ENCODE peak calls at places on chromosomes 5 and 9, in eight cellular contexts. B is HCT116, X is DND-41, N is K562, A is fibroblast of lung, O is PC-9, P is neuronal stem cell, E is mammary epithelial cell. R is an unnamed sample.
A peak's percentile ranks its signal among the peaks of the same experiment; 100 is the strongest.

GRCh38 chr5:136016945-136017530 is 11.8 kb upstream of the TGFBI start:
- DNase-seq in B (peak; percentile 98), X (peak; percentile 15), N (no peak), A (peak; percentile 99), O (peak; percentile 86), P (no peak), E (peak; percentile 97), R (no peak)

GRCh38 chr5:108345541-108346171 is 36.2 kb downstream of the FBXL17 start:
- DNase-seq in B (peak; percentile 13), X (no peak), N (no peak), A (peak; percentile 41), O (no peak), P (peak; percentile 14), E (peak; percentile 28), R (peak; percentile 65)

GRCh38 chr9:1083325-1083913 is 33.3 kb downstream of the DMRT2 start:
- DNase-seq in B (no peak), X (no peak), N (no peak), A (no peak), O (no peak), P (peak; percentile 8), E (no peak), R (no peak)

GRCh38 chr5:62212648-62213047 is 93.4 kb upstream of the KIF2A start:
- DNase-seq in B (no peak), X (no peak), N (no peak), A (no peak), O (no peak), P (no peak), E (no peak), R (no peak)

GRCh38 chr9:84808416-84808815 is 138.9 kb downstream of the NTRK2 start:
- DNase-seq in B (no peak), X (no peak), N (no peak), A (no peak), O (no peak), P (no peak), E (no peak), R (no peak)

GRCh38 chr9:136306691-136307208 is 2.9 kb upstream of the CCDC187 start:
- DNase-seq in B (no peak), X (no peak), N (peak; percentile 58), A (no peak), O (no peak), P (no peak), E (no peak), R (no peak)

GRCh38 chr5:178424141-178424855 is 165.9 kb downstream of the COL23A1 start:
- DNase-seq in B (no peak), X (no peak), N (no peak), A (no peak), O (no peak), P (no peak), E (no peak), R (no peak)

GRCh38 chr5:52987711-52988329 is 1.3 kb upstream of the ITGA2 start:
- DNase-seq in B (peak; percentile 93), X (no peak), N (no peak), A (peak; percentile 89), O (peak; percentile 72), P (no peak), E (peak; percentile 99), R (peak; percentile 69)

GRCh38 chr5:57207681-57208080 is 33.8 kb downstream of the GPBP1 start:
- DNase-seq in B (no peak), X (no peak), N (no peak), A (no peak), O (no peak), P (no peak), E (no peak), R (no peak)

GRCh38 chr5:41246376-41246775 is 33.0 kb upstream of the C6 start:
- DNase-seq in B (peak; percentile 39), X (no peak), N (no peak), A (peak; percentile 94), O (peak; percentile 49), P (no peak), E (peak; percentile 89), R (peak; percentile 53)

GRCh38 chr5:179765400-179765799 is 28.4 kb upstream of the LTC4S start:
- DNase-seq in B (no peak), X (no peak), N (no peak), A (peak; percentile 95), O (peak; percentile 46), P (no peak), E (peak; percentile 80), R (peak; percentile 23)

GRCh38 chr9:134731497-134732391 is 90.1 kb downstream of the COL5A1 start:
- DNase-seq in B (no peak), X (no peak), N (no peak), A (no peak), O (no peak), P (no peak), E (no peak), R (no peak)

GRCh38 chr9:136538599-136539426 is 7.0 kb downstream of the NOTCH1 start:
- DNase-seq in B (no peak), X (no peak), N (no peak), A (no peak), O (no peak), P (no peak), E (no peak), R (no peak)

GRCh38 chr9:134757206-134757975 is 115.8 kb downstream of the COL5A1 start:
- DNase-seq in B (no peak), X (no peak), N (no peak), A (no peak), O (no peak), P (no peak), E (no peak), R (no peak)

GRCh38 chr5:91301459-91301858 is 81.7 kb downstream of the ARRDC3 start:
- DNase-seq in B (no peak), X (no peak), N (no peak), A (no peak), O (no peak), P (no peak), E (no peak), R (peak; percentile 22)

GRCh38 chr5:6090079-6090654 is 288.2 kb downstream of the MED10 start:
- DNase-seq in B (no peak), X (no peak), N (no peak), A (no peak), O (no peak), P (no peak), E (no peak), R (no peak)

GRCh38 chr5:132491368-132492364 is 1.1 kb upstream of the IRF1 start:
- DNase-seq in B (no peak), X (no peak), N (no peak), A (no peak), O (no peak), P (no peak), E (no peak), R (peak; percentile 7)

GRCh38 chr5:179870403-179870903 is 11.8 kb upstream of the MRNIP start:
- DNase-seq in B (no peak), X (no peak), N (peak; percentile 82), A (peak; percentile 11), O (no peak), P (no peak), E (no peak), R (peak; percentile 65)

GRCh38 chr5:148915224-148915803 is 88.9 kb downstream of the ADRB2 start:
- DNase-seq in B (no peak), X (no peak), N (no peak), A (no peak), O (no peak), P (no peak), E (no peak), R (no peak)

GRCh38 chr9:3648266-3648665 is 122.5 kb upstream of the RFX3 start:
- DNase-seq in B (no peak), X (no peak), N (no peak), A (no peak), O (no peak), P (no peak), E (no peak), R (no peak)

GRCh38 chr9:28014212-28014611 is 440.9 kb upstream of the C9orf72 start:
- DNase-seq in B (no peak), X (no peak), N (no peak), A (no peak), O (no peak), P (no peak), E (no peak), R (no peak)

GRCh38 chr9:110969971-110970381 is 68.3 kb downstream of the LPAR1 start:
- DNase-seq in B (no peak), X (no peak), N (no peak), A (peak; percentile 85), O (peak; percentile 39), P (no peak), E (peak; percentile 83), R (peak; percentile 54)

GRCh38 chr9:23855885-23856284 is 29.8 kb upstream of the ELAVL2 start:
- DNase-seq in B (no peak), X (no peak), N (no peak), A (no peak), O (no peak), P (no peak), E (no peak), R (no peak)

GRCh38 chr9:78463750-78464149 is 166.8 kb downstream of the PSAT1 start:
- DNase-seq in B (no peak), X (no peak), N (no peak), A (no peak), O (no peak), P (no peak), E (no peak), R (no peak)

GRCh38 chr9:7300484-7300883 is 499.1 kb downstream of the DMAC1 start:
- DNase-seq in B (no peak), X (no peak), N (no peak), A (no peak), O (no peak), P (no peak), E (no peak), R (no peak)

GRCh38 chr5:142664067-142664466 is 21.8 kb downstream of the FGF1 start:
- DNase-seq in B (no peak), X (no peak), N (no peak), A (no peak), O (no peak), P (no peak), E (no peak), R (no peak)
- H2AFZ ChIP-seq in B (no peak overlapping the region), X (no peak overlapping the region), N (no peak overlapping the region), A (no peak overlapping the region), O (no peak overlapping the region), P (no peak overlapping the region), E (no peak overlapping the region), R (no peak overlapping the region)

DNA sequence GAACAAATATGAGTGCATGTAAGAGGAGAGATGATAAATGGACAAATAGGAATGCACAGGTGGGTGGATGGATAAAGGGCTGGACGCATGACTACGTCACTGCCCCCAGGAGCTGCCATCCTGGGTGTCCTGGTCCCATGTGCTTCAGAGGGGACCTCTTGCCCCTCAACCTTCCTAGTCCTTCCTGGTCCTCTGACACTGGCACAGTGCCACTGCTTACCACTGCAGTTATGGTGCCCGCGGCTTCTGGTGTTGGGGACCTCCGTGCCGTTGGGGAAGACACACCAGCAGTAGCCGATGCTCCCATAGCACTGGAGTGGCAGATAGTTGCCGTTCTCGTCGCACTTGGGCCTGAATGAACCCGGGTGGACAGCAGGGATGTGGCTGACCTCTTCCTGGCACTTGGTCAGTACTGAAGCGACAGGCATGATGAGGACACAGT is 9.8 kb downstream of the CD74 start:
- DNase-seq in B (no peak), X (no peak), N (no peak), A (no peak), O (no peak), P (no peak), E (no peak), R (no peak)
- H3K36me3 ChIP-seq in B (peaks cover 12% of the 10 kb centered on the region), X (peaks cover 40% of the 10 kb centered on the region), N (peaks cover 44% of the 10 kb centered on the region), A (peaks cover 7% of the 10 kb centered on the region), O (no peaks in the 10 kb centered on the region), P (peaks cover 42% of the 10 kb centered on the region), E (peaks cover 10% of the 10 kb centered on the region), R (no peaks in the 10 kb centered on the region)

GRCh38 chr5:39226100-39226451 is 6.7 kb upstream of the FYB1 start:
- DNase-seq in B (no peak), X (no peak), N (no peak), A (no peak), O (no peak), P (no peak), E (no peak), R (no peak)
- H3K4me1 ChIP-seq in B (no peaks in the 10 kb centered on the region), X (peaks cover 8% of the 10 kb centered on the region), N (peaks cover 20% of the 10 kb centered on the region), A (no peaks in the 10 kb centered on the region), O (peaks cover 22% of the 10 kb centered on the region), P (no peaks in the 10 kb centered on the region), E (peaks cover 2% of the 10 kb centered on the region), R (peaks cover 6% of the 10 kb centered on the region)

GRCh38 chr5:95382843-95383242 is 8.3 kb upstream of the FAM81B start:
- DNase-seq in B (no peak), X (no peak), N (no peak), A (no peak), O (no peak), P (no peak), E (no peak), R (no peak)
- H2AFZ ChIP-seq in B (no peak overlapping the region), X (no peak overlapping the region), N (no peak overlapping the region), A (no peak overlapping the region), O (no peak overlapping the region), P (no peak overlapping the region), E (no peak overlapping the region), R (no peak overlapping the region)

R was measured in hepatocyte.